ENCODE peak calls at places on chromosomes 4 and X, in ten cellular contexts. D, X, T, R, E, J, C, F, O and N are unnamed samples.

GRCh38 chr4:2219233-2219760 is 22.6 kb downstream of the HAUS3 start:
- DNase-seq in C (no peak), T (no peak), J (no peak), F (no peak), D (no peak), R (no peak), E (no peak), O (no peak), X (no peak), N (no peak)

GRCh38 chr4:59973496-59973895 is 1226.6 kb upstream of the ADGRL3 start:
- DNase-seq in O (no peak), E (no peak), X (no peak), F (no peak), C (no peak), T (no peak), R (no peak), D (no peak), J (no peak), N (no peak)

GRCh38 chrX:8027876-8028275 is 100.7 kb upstream of the PNPLA4 start:
- DNase-seq in X (no peak), T (no peak), O (no peak), C (no peak), F (no peak), R (no peak), D (no peak), E (no peak), J (no peak), N (no peak)

GRCh38 chr4:71300964-71301363 is 37.9 kb upstream of the SLC4A4 start:
- DNase-seq in O (no peak), X (peak; percentile 70), D (no peak), E (no peak), J (no peak), T (no peak), F (no peak), C (no peak), R (no peak), N (no peak)

GRCh38 chr4:1199556-1200331 is 27.4 kb upstream of the SPON2 start:
- DNase-seq in F (peak; percentile 7), E (no peak), D (no peak), J (no peak), O (no peak), T (no peak), R (no peak), X (no peak), C (no peak), N (no peak)

GRCh38 chr4:184413227-184414064 is 60.9 kb downstream of the IRF2 start:
- DNase-seq in T (no peak), J (no peak), C (no peak), E (no peak), X (no peak), O (no peak), F (no peak), R (no peak), D (peak; percentile 90), N (no peak)

GRCh38 chrX:107480272-107480671 is 30.8 kb downstream of the FRMPD3 start:
- DNase-seq in J (no peak), D (no peak), C (no peak), F (no peak), X (no peak), E (no peak), O (no peak), R (no peak), T (no peak), N (peak; percentile 2)

GRCh38 chr4:149409186-149410056 is 406.2 kb downstream of the IQCM start:
- DNase-seq in F (no peak), T (no peak), E (no peak), O (no peak), D (no peak), R (no peak), X (no peak), J (no peak), C (no peak), N (no peak)